ENCODE peak calls at places on chromosomes 7 and 10, in five cellular contexts. Z is NCI-H1417; U is stimulated activated CD4-positive, alpha-beta T cell treated with anti-CD3 and anti-CD28 coated beads, Interleukin-15, amount 100 ng/mL, for 24 hours; A is IMR-90; K is astrocyte. X is an unnamed sample.

GRCh38 chr7:66640802-66641525 is 12.3 kb downstream of the KCTD7 start:
- DNase-seq in K (no peak), Z (no peak), A (no peak), U (no peak), X (no peak)

GRCh38 chr10:73086816-73087215 is 9.8 kb downstream of the P4HA1 start:
- DNase-seq in Z (no peak), U (no peak), A (no peak), K (no peak), X (no peak)

GRCh38 chr10:48215148-48215982 is 59.1 kb downstream of the FRMPD2 start:
- DNase-seq in Z (peak; percentile 30), K (no peak), U (peak; percentile 61), A (peak; percentile 20), X (peak; percentile 63)

GRCh38 chr10:16989826-16990293 is 139.8 kb downstream of the CUBN start:
- DNase-seq in Z (no peak), K (peak; percentile 90), U (no peak), A (no peak), X (peak; percentile 43)

GRCh38 chr10:75024971-75025523 is 86.4 kb upstream of the SAMD8 start:
- DNase-seq in K (no peak), U (no peak), Z (no peak), A (no peak), X (no peak)

GRCh38 chr10:5292196-5292735 is 72.5 kb upstream of the UCN3 start:
- DNase-seq in U (peak; percentile 58), Z (no peak), K (no peak), A (no peak), X (no peak)

GRCh38 chr7:112930787-112931186 is 140.6 kb upstream of the TMEM168 start:
- DNase-seq in U (no peak), Z (no peak), K (peak; percentile 90), A (peak; percentile 76), X (peak; percentile 29)

GRCh38 chr10:122234416-122234815 is 36.7 kb upstream of the BTBD16 start:
- DNase-seq in K (no peak), U (no peak), Z (peak; percentile 41), A (peak; percentile 39), X (no peak)

GRCh38 chr7:132622081-132622480 is 45.8 kb upstream of the PLXNA4 start:
- DNase-seq in A (no peak), Z (no peak), U (no peak), K (peak; percentile 48), X (no peak)

GRCh38 chr7:92740713-92741126 is 95.7 kb downstream of the CDK6 start:
- DNase-seq in K (peak; percentile 95), Z (no peak), U (no peak), A (peak; percentile 89), X (peak; percentile 94)

GRCh38 chr7:18096087-18096486 is 68.4 kb upstream of the PRPS1L1 start:
- DNase-seq in K (no peak), U (no peak), A (no peak), Z (no peak), X (no peak)

GRCh38 chr10:104391150-104391968 is 37.7 kb downstream of the CFAP58 start:
- DNase-seq in Z (no peak), K (peak; percentile 12), U (no peak), A (peak; percentile 3), X (peak; percentile 37)

GRCh38 chr7:116097365-116098009 is 66.9 kb upstream of the TFEC start:
- DNase-seq in U (no peak), Z (no peak), K (peak; percentile 84), A (peak; percentile 58), X (peak; percentile 92)

GRCh38 chr7:41415051-41415450 is 287.8 kb downstream of the INHBA start:
- DNase-seq in A (no peak), U (no peak), K (no peak), Z (no peak), X (no peak)

GRCh38 chr7:43559939-43560335 is 23.0 kb upstream of the STK17A start:
- DNase-seq in U (no peak), A (no peak), K (no peak), Z (no peak), X (no peak)

GRCh38 chr10:97683556-97684357 is 3.3 kb downstream of the AVPI1 start:
- DNase-seq in K (peak; percentile 35), Z (no peak), A (peak; percentile 70), U (no peak), X (peak; percentile 58)

GRCh38 chr7:1176891-1177373 is 16.9 kb upstream of the ZFAND2A start:
- DNase-seq in Z (peak; percentile 51), A (peak; percentile 31), U (peak; percentile 91), K (no peak), X (peak; percentile 72)

GRCh38 chr7:22667562-22668239 is 59.3 kb upstream of the IL6 start:
- DNase-seq in A (peak; percentile 95), U (no peak), Z (no peak), K (peak; percentile 84), X (peak; percentile 98)

GRCh38 chr10:7230956-7231355 is 179.9 kb downstream of the SFMBT2 start:
- DNase-seq in Z (no peak), U (no peak), K (peak; percentile 69), A (peak; percentile 28), X (no peak)

GRCh38 chr7:68720722-68721121 is 877.6 kb upstream of the AUTS2 start:
- DNase-seq in K (peak; percentile 85), A (peak; percentile 22), U (no peak), Z (no peak), X (no peak)

GRCh38 chr7:6130007-6130587 is 98.9 kb downstream of the ANKRD61 start:
- DNase-seq in Z (no peak), A (no peak), K (no peak), U (no peak), X (no peak)

GRCh38 chr7:41691286-41691966 is 11.5 kb downstream of the INHBA start:
- DNase-seq in U (no peak), K (no peak), A (peak; percentile 32), Z (no peak), X (no peak)

GRCh38 chr7:90298145-90299038 is 22.7 kb downstream of the FAM237B start:
- DNase-seq in Z (no peak), A (peak; percentile 75), U (no peak), K (peak; percentile 63), X (peak; percentile 82)

GRCh38 chr10:71771204-71771603 is 2.1 kb downstream of the VSIR start:
- DNase-seq in A (no peak), Z (no peak), K (no peak), U (no peak), X (no peak)

GRCh38 chr7:113945018-113945938 is 26.5 kb upstream of the PPP1R3A start:
- DNase-seq in A (no peak), Z (no peak), U (no peak), K (no peak), X (no peak)

GRCh38 chr7:17493451-17493850 is 195.0 kb downstream of the AHR start:
- DNase-seq in A (no peak), U (no peak), Z (no peak), K (no peak), X (no peak)

GRCh38 chr10:44477021-44477420 is 92.1 kb upstream of the CXCL12 start:
- DNase-seq in Z (no peak), A (peak; percentile 65), K (peak; percentile 60), U (no peak), X (peak; percentile 11)

GRCh38 chr10:24483701-24484100 is 240.0 kb downstream of the ARHGAP21 start:
- DNase-seq in U (peak; percentile 26), A (peak; percentile 28), K (peak; percentile 51), Z (peak; percentile 5), X (peak; percentile 89)

GRCh38 chr10:71213127-71213616 is 802 bp downstream of the UNC5B start:
- DNase-seq in K (peak; percentile 86), U (peak; percentile 52), Z (peak; percentile 43), A (peak; percentile 84), X (peak; percentile 72)

X was measured in ELR.